ENCODE peak calls at places on chromosome 18, in six cellular contexts. P is K562, I is IMR-90, Y is HepG2, K is SK-N-SH, V is GM12878. S is an unnamed sample.
A peak's percentile ranks its signal among the peaks of the same experiment; 100 is the strongest.

GRCh38 chr18:78814321-78814720 is 165.3 kb upstream of the SALL3 start:
- DNase-seq in Y (peak; percentile 9), K (no peak), V (no peak), P (no peak), I (no peak), S (no peak)

GRCh38 chr18:67217551-67218166 is 298.9 kb downstream of the DSEL start:
- DNase-seq in K (peak; percentile 58), Y (peak; percentile 39), I (peak; percentile 78), P (peak; percentile 22), V (no peak), S (peak; percentile 44)

GRCh38 chr18:55781481-55781957 is 193.5 kb upstream of the TCF4 start:
- DNase-seq in P (no peak), V (no peak), I (peak; percentile 77), K (peak; percentile 74), Y (no peak), S (peak; percentile 52)

GRCh38 chr18:11310476-11311086 is 161.2 kb upstream of the PIEZO2 start:
- DNase-seq in Y (peak; percentile 40), V (no peak), P (peak; percentile 38), I (peak; percentile 49), K (peak; percentile 44), S (peak; percentile 52)

GRCh38 chr18:2910751-2911425 is 64.1 kb downstream of the EMILIN2 start:
- DNase-seq in P (no peak), I (no peak), Y (no peak), V (no peak), K (no peak), S (no peak)

GRCh38 chr18:45441110-45441842 is 174.0 kb upstream of the SLC14A2 start:
- DNase-seq in K (no peak), P (peak; percentile 6), Y (no peak), I (peak; percentile 4), V (no peak), S (peak; percentile 4)

GRCh38 chr18:79922971-79923411 is 28.5 kb downstream of the SLC66A2 start:
- DNase-seq in P (no peak), I (no peak), V (no peak), K (no peak), Y (no peak), S (no peak)

GRCh38 chr18:11995445-11996189 is 14.3 kb downstream of the IMPA2 start:
- DNase-seq in P (peak; percentile 65), I (peak; percentile 77), K (peak; percentile 74), Y (peak; percentile 75), V (no peak), S (peak; percentile 77)

GRCh38 chr18:63098014-63098981 is 221.3 kb downstream of the BCL2 start:
- DNase-seq in Y (no peak), P (no peak), I (no peak), V (peak; percentile 77), K (no peak), S (no peak)

GRCh38 chr18:72541871-72542690 is 2.1 kb downstream of the CBLN2 start:
- DNase-seq in K (peak; percentile 79), V (no peak), I (no peak), P (no peak), Y (no peak), S (no peak)

GRCh38 chr18:21218862-21219261 is 23.2 kb upstream of the GREB1L start:
- DNase-seq in P (no peak), I (no peak), V (no peak), Y (no peak), K (no peak), S (no peak)

GRCh38 chr18:48700222-48700845 is 161.5 kb downstream of the CTIF start:
- DNase-seq in I (no peak), V (no peak), Y (no peak), P (no peak), K (no peak), S (no peak)

GRCh38 chr18:26832302-26832701 is 33.2 kb downstream of the AQP4 start:
- DNase-seq in P (no peak), V (no peak), I (no peak), Y (no peak), K (no peak), S (no peak)

GRCh38 chr18:63071566-63072175 is 247.9 kb downstream of the BCL2 start:
- DNase-seq in K (no peak), Y (no peak), V (no peak), P (no peak), I (no peak), S (no peak)

GRCh38 chr18:47415888-47416287 is 164.4 kb upstream of the SKOR2 start:
- DNase-seq in Y (no peak), V (no peak), I (no peak), P (no peak), K (no peak), S (no peak)

GRCh38 chr18:14949800-14950415 is 201.9 kb downstream of the ANKRD30B start:
- DNase-seq in I (no peak), P (no peak), V (no peak), Y (no peak), K (no peak), S (no peak)

GRCh38 chr18:65753520-65753919 is 2.7 kb downstream of the CDH7 start:
- DNase-seq in Y (peak; percentile 31), K (peak; percentile 69), P (no peak), V (no peak), I (no peak), S (no peak)

GRCh38 chr18:77250926-77251729 is 1.5 kb downstream of the GALR1 start:
- DNase-seq in I (no peak), V (no peak), K (peak; percentile 24), P (no peak), Y (no peak), S (no peak)

GRCh38 chr18:11279461-11279860 is 130.1 kb upstream of the PIEZO2 start:
- DNase-seq in V (no peak), Y (no peak), P (no peak), I (no peak), K (no peak), S (no peak)

GRCh38 chr18:4260107-4260506 is 195.0 kb downstream of the DLGAP1 start:
- DNase-seq in V (no peak), I (no peak), P (no peak), Y (no peak), K (no peak), S (no peak)

GRCh38 chr18:58896268-58896667 is 31.6 kb downstream of the ZNF532 start:
- DNase-seq in I (no peak), V (peak; percentile 36), Y (no peak), P (no peak), K (no peak), S (no peak)
- TF ChIP-seq SMC3 in I (no peak), V (no peak), Y (no peak), P (no peak), K (no peak), S (no peak)

GRCh38 chr18:68660355-68661183 is 54.3 kb downstream of the TMX3 start:
- DNase-seq in K (peak; percentile 14), I (peak; percentile 61), V (no peak), Y (peak; percentile 33), P (peak; percentile 8), S (peak; percentile 3)
- TF ChIP-seq SMC3 in K (peak; percentile 44), I (peak; percentile 73), V (peak; percentile 63), Y (peak; percentile 28), P (no peak), S (peak; percentile 43)

GRCh38 chr18:6327895-6328623 is 86.7 kb downstream of the L3MBTL4 start:
- DNase-seq in P (no peak), Y (peak; percentile 30), V (no peak), K (no peak), I (no peak), S (no peak)
- TF ChIP-seq SMC3 in P (no peak), Y (no peak), V (no peak), K (no peak), I (no peak), S (no peak)

GRCh38 chr18:28176933-28177827 is at the start of gene CDH2:
- DNase-seq in V (no peak), P (no peak), K (peak; percentile 92), I (peak; percentile 85), Y (peak; percentile 77), S (peak; percentile 86)
- TF ChIP-seq SMC3 in V (no peak), P (no peak), K (no peak), I (no peak), Y (no peak), S (no peak)

DNA sequence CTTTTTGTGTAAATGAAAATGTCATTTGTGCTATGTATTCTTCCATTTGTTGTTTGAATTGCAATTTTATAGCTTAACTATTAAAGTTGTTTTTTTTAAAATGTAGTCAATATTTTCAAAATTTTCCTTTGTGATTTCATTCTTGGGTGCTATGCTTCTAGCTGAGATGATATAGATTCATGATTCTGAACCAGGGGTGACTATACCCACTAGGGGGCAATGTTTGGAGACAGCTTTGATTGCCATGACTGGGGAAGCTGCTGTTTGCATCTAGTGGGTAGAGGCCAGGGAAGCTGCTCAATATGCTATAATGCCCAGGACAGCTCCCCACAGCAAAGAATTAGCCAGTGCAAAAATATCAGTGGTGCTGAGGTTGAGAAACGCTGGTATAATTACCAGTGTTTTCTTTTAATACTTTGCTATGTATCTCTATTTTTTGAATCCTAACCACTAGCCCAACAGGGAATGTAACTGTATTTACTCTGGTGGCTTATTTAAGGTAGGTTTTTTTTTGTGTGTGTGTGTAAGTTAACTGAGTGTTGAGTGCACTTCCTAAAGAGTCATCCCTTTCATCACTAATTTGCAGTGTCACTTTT is 99.7 kb downstream of the MEP1B start:
- DNase-seq in Y (peak; percentile 66), V (no peak), I (peak; percentile 72), P (no peak), K (peak; percentile 70), S (peak; percentile 31)
- TF ChIP-seq SMC3 in Y (peak; percentile 90), V (peak; percentile 40), I (peak; percentile 89), P (peak; percentile 21), K (peak; percentile 86), S (peak; percentile 73)

GRCh38 chr18:23054553-23054952 is 80.7 kb upstream of the CABLES1 start:
- DNase-seq in Y (no peak), K (no peak), V (no peak), I (no peak), P (no peak), S (no peak)

GRCh38 chr18:23056315-23056714 is 79.0 kb upstream of the CABLES1 start:
- DNase-seq in K (no peak), Y (no peak), V (no peak), I (no peak), P (no peak), S (no peak)

GRCh38 chr18:23057096-23057495 is 78.2 kb upstream of the CABLES1 start:
- DNase-seq in V (no peak), Y (no peak), P (no peak), K (peak; percentile 56), I (no peak), S (no peak)

GRCh38 chr18:23049698-23050373 is 85.4 kb upstream of the CABLES1 start:
- DNase-seq in Y (no peak), P (no peak), V (no peak), K (no peak), I (no peak), S (no peak)

DNA sequence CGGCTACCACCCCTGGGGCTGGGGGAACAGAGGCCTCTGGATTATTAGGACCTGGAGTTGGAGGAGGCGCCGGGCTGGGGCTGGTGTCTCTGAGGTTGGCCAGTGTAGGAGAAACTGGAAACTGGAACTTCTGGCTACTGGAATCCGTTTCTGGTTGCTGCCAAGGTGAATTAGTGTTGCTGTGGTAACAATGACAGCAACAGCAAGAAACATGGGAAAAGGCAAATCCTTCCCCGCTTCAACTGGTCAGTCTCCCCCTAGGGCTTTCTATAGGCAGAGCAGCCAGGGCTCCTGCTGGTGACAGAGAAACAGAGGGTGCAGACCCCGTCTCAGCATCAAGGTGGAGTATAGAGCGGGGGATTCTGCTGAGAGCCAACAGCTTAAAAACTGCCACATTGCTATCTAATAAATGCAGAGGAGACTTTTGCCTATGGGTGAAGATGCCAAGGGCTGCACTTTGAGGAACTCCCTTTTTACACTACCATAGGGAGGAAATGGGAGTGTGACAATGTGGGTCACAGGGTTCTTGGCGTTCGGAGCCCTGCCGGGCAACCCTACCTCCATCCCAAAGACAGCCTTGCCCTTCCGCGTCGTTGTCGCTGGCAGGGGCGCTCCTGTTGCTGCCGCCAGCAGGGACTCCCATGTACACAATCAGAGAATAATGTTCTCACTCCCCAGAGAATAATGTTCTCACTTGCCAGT is 81.4 kb upstream of the CABLES1 start:
- DNase-seq in Y (peak; percentile 50), I (peak; percentile 72), P (no peak), K (peak; percentile 75), V (no peak), S (peak; percentile 16)
- TF ChIP-seq SMC3 in Y (peak; percentile 35), I (peak; percentile 6), P (no peak), K (no peak), V (no peak), S (no peak)